ENCODE peak calls at places on chromosomes 2 and 18, in ten cellular contexts. K, D, J, R, M, P, B, G, N and E are unnamed samples.

GRCh38 chr2:120737802-120738516 is 2.3 kb downstream of the GLI2 start:
- DNase-seq in K (no peak), D (no peak), J (no peak), R (no peak), M (no peak), P (no peak), B (no peak), G (no peak), N (no peak), E (no peak)

GRCh38 chr2:23445450-23445868 is 60.5 kb downstream of the KLHL29 start:
- DNase-seq in K (no peak), D (no peak), J (no peak), R (no peak), M (no peak), P (no peak), B (no peak), G (no peak), N (no peak), E (no peak)

GRCh38 chr2:197846789-197847188 is 42.4 kb downstream of the PLCL1 start:
- DNase-seq in K (no peak), D (no peak), J (no peak), R (no peak), M (no peak), P (no peak), B (no peak), G (no peak), N (no peak), E (peak; percentile 75)

GRCh38 chr2:41610501-41611242 is 437.1 kb upstream of the PKDCC start:
- DNase-seq in K (no peak), D (no peak), J (no peak), R (no peak), M (no peak), P (no peak), B (no peak), G (peak; percentile 29), N (no peak), E (no peak)

GRCh38 chr2:36439084-36439483 is 83.5 kb downstream of the CRIM1 start:
- DNase-seq in K (no peak), D (no peak), J (no peak), R (no peak), M (no peak), P (no peak), B (no peak), G (no peak), N (no peak), E (no peak)

GRCh38 chr2:47485177-47485576 is 82.2 kb downstream of the MSH2 start:
- DNase-seq in K (no peak), D (no peak), J (no peak), R (no peak), M (no peak), P (no peak), B (no peak), G (no peak), N (no peak), E (no peak)

GRCh38 chr2:239066597-239066996 is 218.7 kb downstream of the TWIST2 start:
- DNase-seq in K (no peak), D (no peak), J (no peak), R (no peak), M (no peak), P (no peak), B (no peak), G (no peak), N (no peak), E (no peak)

GRCh38 chr2:84631985-84632384 is 115.7 kb downstream of the DNAH6 start:
- DNase-seq in K (no peak), D (no peak), J (no peak), R (no peak), M (no peak), P (no peak), B (no peak), G (no peak), N (no peak), E (peak; percentile 61)

GRCh38 chr18:53489266-53489665 is 735.2 kb downstream of the MBD2 start:
- DNase-seq in K (no peak), D (no peak), J (no peak), R (no peak), M (no peak), P (no peak), B (no peak), G (no peak), N (no peak), E (no peak)

GRCh38 chr18:28281400-28281799 is 104.5 kb upstream of the CDH2 start:
- DNase-seq in K (no peak), D (no peak), J (no peak), R (no peak), M (no peak), P (no peak), B (no peak), G (no peak), N (no peak), E (no peak)

GRCh38 chr2:134441153-134441863 is 187.4 kb downstream of the MGAT5 start:
- DNase-seq in K (no peak), D (no peak), J (no peak), R (no peak), M (no peak), P (no peak), B (no peak), G (no peak), N (no peak), E (no peak)